ENCODE peak calls at places on chromosomes 13 and 19, in nine cellular contexts. O, T, U, N, X, Y, S, P and H are unnamed samples.

GRCh38 chr13:80473695-80474094 is 132.8 kb upstream of the SPRY2 start:
- DNase-seq in Y (no peak), U (no peak), N (no peak), O (no peak), X (no peak), S (no peak), P (peak), T (no peak), H (no peak)

GRCh38 chr19:3041302-3041701 is 12.2 kb upstream of the TLE2 start:
- DNase-seq in P (no peak), O (no peak), U (no peak), S (no peak), Y (no peak), T (no peak), X (no peak), N (no peak), H (no peak)

GRCh38 chr13:100610399-100611347 is 22.1 kb upstream of the GGACT start:
- DNase-seq in U (no peak), N (no peak), S (no peak), Y (no peak), X (no peak), P (no peak), T (no peak), O (no peak), H (peak)

GRCh38 chr19:18967358-18968146 is 26.5 kb upstream of the HOMER3 start:
- DNase-seq in N (no peak), T (no peak), U (no peak), S (no peak), P (peak), Y (no peak), X (peak), O (no peak), H (no peak)

GRCh38 chr19:4589579-4590410 is 30.3 kb upstream of the SEMA6B start:
- DNase-seq in X (no peak), U (no peak), N (no peak), O (no peak), S (no peak), T (no peak), Y (no peak), P (no peak), H (no peak)

GRCh38 chr19:1133471-1133929 is 29.7 kb downstream of the GPX4 start:
- DNase-seq in O (no peak), X (no peak), Y (no peak), T (no peak), S (peak), P (peak), U (peak), N (peak), H (no peak)

GRCh38 chr13:110311721-110312668 is 4.9 kb downstream of the COL4A2 start:
- DNase-seq in P (no peak), N (no peak), U (no peak), X (no peak), Y (no peak), T (no peak), O (no peak), S (no peak), H (no peak)

GRCh38 chr13:103036268-103036667 is 29.9 kb downstream of the SLC10A2 start:
- DNase-seq in X (no peak), P (no peak), Y (no peak), S (no peak), T (no peak), O (no peak), U (no peak), N (no peak), H (no peak)

GRCh38 chr13:99983401-99984133 is 2.0 kb downstream of the ZIC2 start:
- DNase-seq in N (no peak), P (no peak), T (no peak), O (no peak), X (no peak), S (no peak), U (no peak), Y (no peak), H (no peak)

GRCh38 chr19:16301999-16302694 is 22.5 kb upstream of the KLF2 start:
- DNase-seq in T (no peak), S (no peak), Y (peak), U (no peak), P (peak), X (peak), N (no peak), O (no peak), H (no peak)

GRCh38 chr13:110867380-110867779 is 47.5 kb downstream of the ANKRD10 start:
- DNase-seq in N (no peak), U (no peak), X (no peak), O (no peak), S (no peak), P (no peak), Y (no peak), T (no peak), H (no peak)

GRCh38 chr19:38228491-38229439 is 4.7 kb upstream of the DPF1 start:
- DNase-seq in O (peak), S (no peak), T (no peak), X (no peak), N (no peak), Y (no peak), P (no peak), U (no peak), H (no peak)

GRCh38 chr13:75770164-75771145 is 134.3 kb downstream of the LMO7 start:
- DNase-seq in O (no peak), P (peak), X (no peak), S (no peak), N (no peak), Y (no peak), U (no peak), T (no peak), H (no peak)

GRCh38 chr19:54114340-54114826 is 1.1 kb downstream of the TFPT start:
- DNase-seq in O (peak), S (peak), N (no peak), P (peak), X (peak), U (peak), T (no peak), Y (no peak), H (no peak)

GRCh38 chr19:40130013-40130412 is 39.3 kb upstream of the ZNF780A start:
- DNase-seq in X (no peak), O (no peak), N (no peak), U (no peak), T (no peak), P (no peak), Y (no peak), S (no peak), H (no peak)

GRCh38 chr13:73059460-73060250 is 850 bp downstream of the KLF5 start:
- DNase-seq in S (peak), O (no peak), N (peak), T (no peak), Y (peak), U (peak), P (no peak), X (peak), H (peak)

GRCh38 chr13:103815619-103816018 is 749.4 kb upstream of the SLC10A2 start:
- DNase-seq in O (no peak), Y (no peak), P (no peak), T (no peak), X (no peak), S (no peak), U (no peak), N (no peak), H (no peak)

GRCh38 chr19:2575734-2576481 is 100.0 kb downstream of the GADD45B start:
- DNase-seq in Y (no peak), U (no peak), O (no peak), P (peak), X (peak), S (no peak), N (peak), T (no peak), H (no peak)

GRCh38 chr19:37930416-37930815 is 23.4 kb downstream of the SIPA1L3 start:
- DNase-seq in T (no peak), N (no peak), U (no peak), X (no peak), S (no peak), O (no peak), P (no peak), Y (no peak), H (no peak)

GRCh38 chr13:26989261-26990007 is 182.2 kb downstream of the USP12 start:
- DNase-seq in U (no peak), P (no peak), Y (no peak), T (no peak), O (no peak), S (no peak), X (no peak), N (no peak), H (no peak)

GRCh38 chr19:48881741-48882657 is 9.8 kb downstream of the PPP1R15A start:
- DNase-seq in U (no peak), T (no peak), O (no peak), S (peak), X (no peak), P (no peak), Y (no peak), N (peak), H (peak)

GRCh38 chr13:75788494-75788991 is 152.4 kb downstream of the LMO7 start:
- DNase-seq in X (peak), N (no peak), U (no peak), O (no peak), S (no peak), Y (peak), P (peak), T (no peak), H (no peak)

GRCh38 chr13:39105110-39105509 is 66.9 kb downstream of the NHLRC3 start:
- DNase-seq in U (no peak), Y (no peak), P (peak), N (no peak), X (peak), S (no peak), T (no peak), O (no peak), H (no peak)

GRCh38 chr13:99031725-99032298 is 53.9 kb upstream of the DOCK9 start:
- DNase-seq in N (no peak), U (no peak), T (no peak), P (no peak), O (no peak), Y (no peak), X (no peak), S (no peak), H (no peak)

GRCh38 chr13:100063333-100063732 is 25.6 kb upstream of the PCCA start:
- DNase-seq in U (no peak), S (no peak), X (peak), P (peak), T (no peak), Y (no peak), N (no peak), O (no peak), H (no peak)

GRCh38 chr19:2652504-2653099 is 49.9 kb downstream of the GNG7 start:
- DNase-seq in N (no peak), O (no peak), P (no peak), Y (no peak), X (no peak), S (no peak), U (no peak), T (no peak), H (no peak)